ENCODE peak calls at places on chromosomes 13 and 19, in four cellular contexts. B, F, Y and D are unnamed samples.

GRCh38 chr13:109211616-109212015 is 574.8 kb downstream of the IRS2 start:
- DNase-seq in B (no peak), F (no peak), Y (no peak), D (no peak)

GRCh38 chr13:105442941-105443340 is 1092.5 kb downstream of the EFNB2 start:
- DNase-seq in Y (no peak), B (no peak), F (no peak), D (no peak)

GRCh38 chr19:53905787-53906186 is 3.3 kb upstream of the CACNG7 start:
- DNase-seq in F (no peak), B (no peak), Y (no peak), D (no peak)

GRCh38 chr19:15829277-15829770 is 13.9 kb upstream of the OR10H1 start:
- DNase-seq in F (no peak), Y (no peak), B (no peak), D (no peak)

GRCh38 chr13:27679896-27680295 is 58.2 kb downstream of the POLR1D start:
- DNase-seq in Y (no peak), F (no peak), B (no peak), D (no peak)

GRCh38 chr13:48730971-48731658 is 77.4 kb downstream of the CYSLTR2 start:
- DNase-seq in F (no peak), B (no peak), Y (no peak), D (no peak)

GRCh38 chr13:30373727-30374126 is 48.6 kb upstream of the UBE2L5 start:
- DNase-seq in Y (no peak), B (peak), F (peak), D (no peak)

GRCh38 chr19:49682274-49682673 is 5.2 kb downstream of the PRMT1 start:
- DNase-seq in B (no peak), F (no peak), Y (no peak), D (no peak)

GRCh38 chr19:2327773-2328400 is 499 bp downstream of the LSM7 start:
- DNase-seq in F (peak), Y (no peak), B (peak), D (no peak)

GRCh38 chr13:102870677-102871415 is 25.0 kb downstream of the ERCC5 start:
- DNase-seq in B (peak), Y (peak), F (peak), D (peak)

GRCh38 chr19:4575267-4575793 is 15.8 kb upstream of the SEMA6B start:
- DNase-seq in Y (no peak), F (no peak), B (no peak), D (no peak)

GRCh38 chr13:22220186-22221160 is 549.6 kb downstream of the FGF9 start:
- DNase-seq in B (peak), Y (no peak), F (no peak), D (no peak)

GRCh38 chr19:43575955-43576451 is 402 bp downstream of the PINLYP start:
- DNase-seq in F (no peak), B (no peak), Y (no peak), D (no peak)

GRCh38 chr19:40497214-40497613 is 30.4 kb downstream of the SPTBN4 start:
- DNase-seq in Y (no peak), B (no peak), F (no peak), D (no peak)

GRCh38 chr13:21014666-21015170 is 46.7 kb downstream of the LATS2 start:
- DNase-seq in Y (no peak), B (no peak), F (no peak), D (no peak)

GRCh38 chr13:46134961-46135522 is 30.2 kb upstream of the CPB2 start:
- DNase-seq in B (no peak), Y (no peak), F (no peak), D (no peak)

GRCh38 chr13:23667750-23668149 is 97.5 kb downstream of the TNFRSF19 start:
- DNase-seq in Y (no peak), B (no peak), F (no peak), D (no peak)

GRCh38 chr13:37769078-37769477 is 100.5 kb downstream of the TRPC4 start:
- DNase-seq in B (no peak), Y (no peak), F (no peak), D (no peak)

GRCh38 chr19:13281567-13282291 is 131.5 kb downstream of the IER2 start:
- DNase-seq in F (no peak), Y (no peak), B (no peak), D (no peak)

GRCh38 chr13:42228527-42228926 is 43.4 kb upstream of the AKAP11 start:
- DNase-seq in F (no peak), Y (no peak), B (no peak), D (no peak)

GRCh38 chr13:113366031-113366588 is 2.2 kb upstream of the GRTP1 start:
- DNase-seq in B (no peak), Y (no peak), F (no peak), D (peak)

GRCh38 chr19:662207-662961 is 630 bp downstream of the RNF126 start:
- DNase-seq in F (peak), Y (peak), B (peak), D (no peak)

GRCh38 chr13:45518525-45519235 is 53.9 kb downstream of the COG3 start:
- DNase-seq in B (no peak), F (no peak), Y (no peak), D (no peak)